ENCODE peak calls at places on chromosome 18, in nine cellular contexts. O, R, U, L, W, C, A, Q and D are unnamed samples.

GRCh38 chr18:34595673-34596072 is 114.4 kb upstream of the DTNA start:
- DNase-seq in L (no peak), R (no peak), U (peak), C (peak), A (no peak), O (peak), W (no peak), Q (no peak), D (no peak)

GRCh38 chr18:59180150-59180845 is 39.7 kb upstream of the GRP start:
- DNase-seq in O (peak), U (peak), C (peak), W (no peak), L (no peak), R (no peak), Q (no peak), A (no peak), D (no peak)

GRCh38 chr18:63454497-63454896 is 22.3 kb upstream of the SERPINB5 start:
- DNase-seq in C (no peak), Q (no peak), R (no peak), O (peak), W (no peak), A (no peak), U (peak), L (no peak), D (no peak)

GRCh38 chr18:70490008-70490933 is 201.4 kb downstream of the SOCS6 start:
- DNase-seq in U (peak), R (peak), L (peak), W (no peak), Q (no peak), O (peak), C (peak), A (no peak), D (peak)

GRCh38 chr18:5142131-5142530 is 54.9 kb downstream of the AKAIN1 start:
- DNase-seq in A (no peak), R (no peak), L (no peak), O (no peak), U (no peak), C (no peak), Q (no peak), W (no peak), D (no peak)

GRCh38 chr18:27713037-27713726 is 463.7 kb downstream of the CDH2 start:
- DNase-seq in L (no peak), C (no peak), O (no peak), R (no peak), A (no peak), Q (no peak), W (no peak), U (no peak), D (no peak)

GRCh38 chr18:53991805-53992204 is 232.7 kb downstream of the MBD2 start:
- DNase-seq in L (no peak), Q (no peak), U (peak), W (no peak), O (no peak), R (no peak), C (no peak), A (no peak), D (no peak)

GRCh38 chr18:13725566-13726227 is 661 bp downstream of the FAM210A start:
- DNase-seq in U (peak), Q (no peak), O (no peak), C (peak), R (no peak), A (no peak), L (no peak), W (no peak), D (no peak)

GRCh38 chr18:2471523-2471922 is 99.8 kb downstream of the METTL4 start:
- DNase-seq in O (no peak), Q (no peak), R (no peak), A (no peak), W (no peak), U (no peak), C (no peak), L (no peak), D (no peak)

GRCh38 chr18:76455015-76455676 is 39.9 kb downstream of the ZNF516 start:
- DNase-seq in A (peak), Q (no peak), C (no peak), L (no peak), O (no peak), U (no peak), W (no peak), R (no peak), D (no peak)

GRCh38 chr18:74271656-74272055 is 20.1 kb downstream of the CYB5A start:
- DNase-seq in U (no peak), L (no peak), R (no peak), Q (no peak), W (no peak), A (no peak), C (peak), O (peak), D (no peak)

GRCh38 chr18:21650301-21650700 is 38.2 kb downstream of the SNRPD1 start:
- DNase-seq in O (no peak), Q (no peak), W (no peak), L (no peak), R (no peak), C (no peak), U (no peak), A (no peak), D (no peak)

GRCh38 chr18:23982154-23983071 is 32.1 kb upstream of the TTC39C start:
- DNase-seq in L (peak), W (no peak), A (no peak), C (peak), O (peak), Q (no peak), R (no peak), U (peak), D (no peak)

GRCh38 chr18:37421349-37422080 is 144.1 kb downstream of the CELF4 start:
- DNase-seq in Q (no peak), A (no peak), C (no peak), L (no peak), O (peak), R (no peak), W (no peak), U (no peak), D (no peak)

GRCh38 chr18:13449651-13450050 is 231.1 kb downstream of the LDLRAD4 start:
- DNase-seq in A (no peak), C (no peak), Q (no peak), R (no peak), U (no peak), L (no peak), O (no peak), W (no peak), D (no peak)

GRCh38 chr18:3886575-3887322 is 436.8 kb downstream of the TGIF1 start:
- DNase-seq in R (no peak), U (no peak), Q (no peak), L (no peak), C (no peak), W (no peak), A (no peak), O (no peak), D (no peak)

GRCh38 chr18:48790869-48791635 is 159.7 kb downstream of the SMAD7 start:
- DNase-seq in Q (no peak), L (peak), R (no peak), W (peak), U (no peak), O (no peak), C (no peak), A (peak), D (no peak)

GRCh38 chr18:74631242-74632087 is 33.8 kb downstream of the ZNF407 start:
- DNase-seq in R (no peak), A (no peak), Q (no peak), L (no peak), C (peak), O (peak), U (peak), W (no peak), D (no peak)

GRCh38 chr18:59657012-59657411 is 40.2 kb downstream of the CCBE1 start:
- DNase-seq in A (no peak), Q (no peak), L (no peak), U (no peak), W (no peak), O (no peak), C (no peak), R (no peak), D (no peak)

GRCh38 chr18:7755753-7756475 is 188.8 kb downstream of the PTPRM start:
- DNase-seq in Q (no peak), L (no peak), U (peak), O (no peak), W (no peak), A (no peak), R (no peak), C (peak), D (no peak)

GRCh38 chr18:70454705-70455322 is 166.0 kb downstream of the SOCS6 start:
- DNase-seq in A (no peak), Q (no peak), W (no peak), C (peak), U (peak), R (no peak), L (no peak), O (peak), D (no peak)

GRCh38 chr18:50142441-50143120 is 52.4 kb downstream of the MYO5B start:
- DNase-seq in Q (no peak), C (no peak), A (no peak), U (no peak), R (no peak), L (no peak), W (no peak), O (no peak), D (no peak)

GRCh38 chr18:78405763-78406162 is 573.9 kb upstream of the SALL3 start:
- DNase-seq in W (no peak), L (no peak), O (no peak), A (peak), R (no peak), U (no peak), C (no peak), Q (no peak), D (no peak)

GRCh38 chr18:59502899-59503245 is 143.8 kb upstream of the LMAN1 start:
- DNase-seq in C (no peak), Q (no peak), U (no peak), R (no peak), L (no peak), O (no peak), W (no peak), A (no peak), D (no peak)

GRCh38 chr18:33804258-33804657 is 226.2 kb downstream of the ASXL3 start:
- DNase-seq in Q (no peak), R (no peak), W (no peak), A (no peak), O (no peak), U (no peak), L (no peak), C (peak), D (no peak)

GRCh38 chr18:46734981-46735380 is 21.9 kb downstream of the ST8SIA5 start:
- DNase-seq in W (no peak), O (no peak), R (no peak), U (no peak), Q (no peak), L (no peak), A (peak), C (no peak), D (no peak)

GRCh38 chr18:23038712-23039111 is 96.6 kb upstream of the CABLES1 start:
- DNase-seq in O (peak), W (no peak), C (peak), R (no peak), A (no peak), Q (no peak), L (no peak), U (peak), D (no peak)

GRCh38 chr18:29874519-29875098 is 1167.9 kb downstream of the DSC3 start:
- DNase-seq in O (peak), U (peak), R (no peak), A (no peak), L (no peak), Q (no peak), C (peak), W (no peak), D (no peak)

GRCh38 chr18:76363451-76364120 is 131.5 kb downstream of the ZNF516 start:
- DNase-seq in O (peak), Q (no peak), W (no peak), U (peak), L (no peak), C (peak), R (no peak), A (no peak), D (no peak)

GRCh38 chr18:49127606-49128190 is 176.9 kb upstream of the SMAD7 start:
- DNase-seq in U (no peak), L (no peak), R (no peak), C (no peak), Q (no peak), W (no peak), O (no peak), A (no peak), D (no peak)

GRCh38 chr18:12515550-12515949 is 107.8 kb downstream of the PRELID3A start:
- DNase-seq in R (no peak), A (no peak), Q (no peak), O (no peak), W (no peak), C (no peak), U (no peak), L (no peak), D (no peak)

GRCh38 chr18:12015697-12016062 is 34.4 kb downstream of the IMPA2 start:
- DNase-seq in W (no peak), R (no peak), U (peak), L (peak), O (no peak), C (peak), Q (no peak), A (no peak), D (no peak)

GRCh38 chr18:36610716-36611115 is 218.1 kb downstream of the TPGS2 start:
- DNase-seq in C (no peak), W (no peak), L (no peak), O (no peak), A (no peak), U (peak), Q (no peak), R (no peak), D (no peak)

GRCh38 chr18:12597775-12598174 is 60.1 kb downstream of the SPIRE1 start:
- DNase-seq in L (peak), R (no peak), O (peak), W (peak), Q (no peak), U (peak), A (no peak), C (peak), D (no peak)

GRCh38 chr18:43213816-43214215 is 63.5 kb downstream of the SYT4 start:
- DNase-seq in O (no peak), U (no peak), W (no peak), R (no peak), L (no peak), A (no peak), Q (no peak), C (no peak), D (no peak)

GRCh38 chr18:9760641-9761040 is 52.5 kb downstream of the RAB31 start:
- DNase-seq in L (no peak), R (no peak), U (no peak), A (no peak), Q (no peak), W (no peak), C (no peak), O (no peak), D (no peak)